ENCODE peak calls at places on chromosomes 7 and 10, in ten cellular contexts. One of them, this sample, is unnamed.

GRCh38 chr7:111090834-111091233 is at the start of gene LRRN3:
- DNase-seq in fibroblast of the aortic adventitia: peak; percentile 49
- DNase-seq in SW480: no peak
- DNase-seq in stimulated activated CD4-positive, alpha-beta T cell treated with anti-CD3 and anti-CD28 coated beads, TNF-alpha, amount 100 ng/mL, for 1 hour: no peak
- DNase-seq in kidney epithelial cell: no peak
- DNase-seq in brain microvascular endothelial cell: peak; percentile 89
- DNase-seq in fibroblast of lung: peak; percentile 63
- DNase-seq in neuronal stem cell: no peak
- DNase-seq in cardiac fibroblast: peak; percentile 61
- DNase-seq in CD4-positive, alpha-beta T cell: no peak
- DNase-seq in this sample: no peak

GRCh38 chr7:153193144-153193595 is 433.6 kb downstream of the ACTR3B start:
- DNase-seq in stimulated activated CD4-positive, alpha-beta T cell treated with anti-CD3 and anti-CD28 coated beads, TNF-alpha, amount 100 ng/mL, for 1 hour: no peak
- DNase-seq in brain microvascular endothelial cell: no peak
- DNase-seq in CD4-positive, alpha-beta T cell: no peak
- DNase-seq in neuronal stem cell: peak; percentile 43
- DNase-seq in cardiac fibroblast: peak; percentile 0
- DNase-seq in fibroblast of the aortic adventitia: no peak
- DNase-seq in fibroblast of lung: no peak
- DNase-seq in kidney epithelial cell: no peak
- DNase-seq in SW480: peak; percentile 5
- DNase-seq in this sample: peak; percentile 42

GRCh38 chr7:41573017-41573416 is 129.9 kb downstream of the INHBA start:
- DNase-seq in SW480: no peak
- DNase-seq in stimulated activated CD4-positive, alpha-beta T cell treated with anti-CD3 and anti-CD28 coated beads, TNF-alpha, amount 100 ng/mL, for 1 hour: no peak
- DNase-seq in fibroblast of lung: peak; percentile 16
- DNase-seq in neuronal stem cell: no peak
- DNase-seq in kidney epithelial cell: no peak
- DNase-seq in CD4-positive, alpha-beta T cell: no peak
- DNase-seq in brain microvascular endothelial cell: peak; percentile 72
- DNase-seq in cardiac fibroblast: peak; percentile 71
- DNase-seq in fibroblast of the aortic adventitia: peak; percentile 22
- DNase-seq in this sample: no peak

GRCh38 chr7:16063691-16064090 is 357.6 kb downstream of the CRPPA start:
- DNase-seq in fibroblast of lung: peak; percentile 75
- DNase-seq in neuronal stem cell: no peak
- DNase-seq in fibroblast of the aortic adventitia: no peak
- DNase-seq in SW480: no peak
- DNase-seq in brain microvascular endothelial cell: no peak
- DNase-seq in kidney epithelial cell: no peak
- DNase-seq in stimulated activated CD4-positive, alpha-beta T cell treated with anti-CD3 and anti-CD28 coated beads, TNF-alpha, amount 100 ng/mL, for 1 hour: no peak
- DNase-seq in CD4-positive, alpha-beta T cell: no peak
- DNase-seq in cardiac fibroblast: peak; percentile 63
- DNase-seq in this sample: no peak

GRCh38 chr7:34190299-34190698 is 285.0 kb downstream of the BMPER start:
- DNase-seq in stimulated activated CD4-positive, alpha-beta T cell treated with anti-CD3 and anti-CD28 coated beads, TNF-alpha, amount 100 ng/mL, for 1 hour: no peak
- DNase-seq in SW480: no peak
- DNase-seq in fibroblast of lung: no peak
- DNase-seq in fibroblast of the aortic adventitia: peak; percentile 16
- DNase-seq in brain microvascular endothelial cell: no peak
- DNase-seq in neuronal stem cell: no peak
- DNase-seq in CD4-positive, alpha-beta T cell: no peak
- DNase-seq in kidney epithelial cell: no peak
- DNase-seq in cardiac fibroblast: no peak
- DNase-seq in this sample: no peak

GRCh38 chr7:101816499-101817030 is 861 bp upstream of the CUX1 start:
- DNase-seq in stimulated activated CD4-positive, alpha-beta T cell treated with anti-CD3 and anti-CD28 coated beads, TNF-alpha, amount 100 ng/mL, for 1 hour: no peak
- DNase-seq in CD4-positive, alpha-beta T cell: peak; percentile 23
- DNase-seq in kidney epithelial cell: no peak
- DNase-seq in fibroblast of the aortic adventitia: no peak
- DNase-seq in SW480: peak; percentile 77
- DNase-seq in neuronal stem cell: no peak
- DNase-seq in brain microvascular endothelial cell: no peak
- DNase-seq in fibroblast of lung: peak; percentile 44
- DNase-seq in cardiac fibroblast: peak; percentile 24
- DNase-seq in this sample: no peak

GRCh38 chr10:1394155-1394912 is 338.1 kb downstream of the WDR37 start:
- DNase-seq in fibroblast of lung: no peak
- DNase-seq in cardiac fibroblast: no peak
- DNase-seq in SW480: no peak
- DNase-seq in brain microvascular endothelial cell: no peak
- DNase-seq in fibroblast of the aortic adventitia: no peak
- DNase-seq in stimulated activated CD4-positive, alpha-beta T cell treated with anti-CD3 and anti-CD28 coated beads, TNF-alpha, amount 100 ng/mL, for 1 hour: no peak
- DNase-seq in CD4-positive, alpha-beta T cell: no peak
- DNase-seq in neuronal stem cell: no peak
- DNase-seq in kidney epithelial cell: no peak
- DNase-seq in this sample: no peak

GRCh38 chr10:30542001-30542861 is 87.3 kb downstream of the LYZL2 start:
- DNase-seq in fibroblast of the aortic adventitia: no peak
- DNase-seq in kidney epithelial cell: no peak
- DNase-seq in CD4-positive, alpha-beta T cell: no peak
- DNase-seq in neuronal stem cell: no peak
- DNase-seq in SW480: no peak
- DNase-seq in stimulated activated CD4-positive, alpha-beta T cell treated with anti-CD3 and anti-CD28 coated beads, TNF-alpha, amount 100 ng/mL, for 1 hour: no peak
- DNase-seq in cardiac fibroblast: peak; percentile 26
- DNase-seq in brain microvascular endothelial cell: no peak
- DNase-seq in fibroblast of lung: peak; percentile 15
- DNase-seq in this sample: peak; percentile 3

GRCh38 chr7:112495820-112496462 is 15.2 kb downstream of the LSMEM1 start:
- DNase-seq in fibroblast of lung: peak; percentile 81
- DNase-seq in brain microvascular endothelial cell: peak; percentile 51
- DNase-seq in neuronal stem cell: peak; percentile 31
- DNase-seq in kidney epithelial cell: no peak
- DNase-seq in cardiac fibroblast: peak; percentile 74
- DNase-seq in stimulated activated CD4-positive, alpha-beta T cell treated with anti-CD3 and anti-CD28 coated beads, TNF-alpha, amount 100 ng/mL, for 1 hour: no peak
- DNase-seq in CD4-positive, alpha-beta T cell: no peak
- DNase-seq in SW480: peak; percentile 77
- DNase-seq in fibroblast of the aortic adventitia: peak; percentile 80
- DNase-seq in this sample: peak; percentile 7

GRCh38 chr10:49363309-49364031 is 32.4 kb downstream of the DRGX start:
- DNase-seq in SW480: no peak
- DNase-seq in CD4-positive, alpha-beta T cell: no peak
- DNase-seq in cardiac fibroblast: no peak
- DNase-seq in neuronal stem cell: no peak
- DNase-seq in kidney epithelial cell: no peak
- DNase-seq in stimulated activated CD4-positive, alpha-beta T cell treated with anti-CD3 and anti-CD28 coated beads, TNF-alpha, amount 100 ng/mL, for 1 hour: no peak
- DNase-seq in fibroblast of lung: no peak
- DNase-seq in fibroblast of the aortic adventitia: no peak
- DNase-seq in brain microvascular endothelial cell: no peak
- DNase-seq in this sample: no peak

GRCh38 chr10:62577666-62578291 is 203.6 kb downstream of the ZNF365 start:
- DNase-seq in SW480: no peak
- DNase-seq in kidney epithelial cell: no peak
- DNase-seq in fibroblast of the aortic adventitia: peak; percentile 72
- DNase-seq in CD4-positive, alpha-beta T cell: no peak
- DNase-seq in neuronal stem cell: no peak
- DNase-seq in cardiac fibroblast: peak; percentile 84
- DNase-seq in stimulated activated CD4-positive, alpha-beta T cell treated with anti-CD3 and anti-CD28 coated beads, TNF-alpha, amount 100 ng/mL, for 1 hour: no peak
- DNase-seq in brain microvascular endothelial cell: peak; percentile 80
- DNase-seq in fibroblast of lung: peak; percentile 38
- DNase-seq in this sample: no peak

GRCh38 chr10:47268696-47269095 is 31.3 kb upstream of the GDF10 start:
- DNase-seq in CD4-positive, alpha-beta T cell: no peak
- DNase-seq in fibroblast of lung: no peak
- DNase-seq in fibroblast of the aortic adventitia: no peak
- DNase-seq in stimulated activated CD4-positive, alpha-beta T cell treated with anti-CD3 and anti-CD28 coated beads, TNF-alpha, amount 100 ng/mL, for 1 hour: no peak
- DNase-seq in kidney epithelial cell: no peak
- DNase-seq in SW480: no peak
- DNase-seq in brain microvascular endothelial cell: no peak
- DNase-seq in cardiac fibroblast: no peak
- DNase-seq in neuronal stem cell: no peak
- DNase-seq in this sample: no peak

GRCh38 chr7:148433521-148434180 is 156.9 kb upstream of the C7orf33 start:
- DNase-seq in neuronal stem cell: no peak
- DNase-seq in SW480: no peak
- DNase-seq in cardiac fibroblast: no peak
- DNase-seq in brain microvascular endothelial cell: no peak
- DNase-seq in CD4-positive, alpha-beta T cell: no peak
- DNase-seq in fibroblast of the aortic adventitia: no peak
- DNase-seq in kidney epithelial cell: no peak
- DNase-seq in stimulated activated CD4-positive, alpha-beta T cell treated with anti-CD3 and anti-CD28 coated beads, TNF-alpha, amount 100 ng/mL, for 1 hour: no peak
- DNase-seq in fibroblast of lung: no peak
- DNase-seq in this sample: no peak

GRCh38 chr7:93622036-93622714 is 47.7 kb upstream of the CALCR start:
- DNase-seq in CD4-positive, alpha-beta T cell: no peak
- DNase-seq in kidney epithelial cell: no peak
- DNase-seq in fibroblast of the aortic adventitia: peak; percentile 24
- DNase-seq in fibroblast of lung: peak; percentile 4
- DNase-seq in SW480: peak; percentile 86
- DNase-seq in neuronal stem cell: no peak
- DNase-seq in brain microvascular endothelial cell: peak; percentile 37
- DNase-seq in stimulated activated CD4-positive, alpha-beta T cell treated with anti-CD3 and anti-CD28 coated beads, TNF-alpha, amount 100 ng/mL, for 1 hour: no peak
- DNase-seq in cardiac fibroblast: peak; percentile 54
- DNase-seq in this sample: peak; percentile 34

GRCh38 chr7:108284349-108285017 is 154.3 kb upstream of the LAMB4 start:
- DNase-seq in CD4-positive, alpha-beta T cell: no peak
- DNase-seq in cardiac fibroblast: no peak
- DNase-seq in brain microvascular endothelial cell: no peak
- DNase-seq in SW480: no peak
- DNase-seq in neuronal stem cell: no peak
- DNase-seq in kidney epithelial cell: no peak
- DNase-seq in stimulated activated CD4-positive, alpha-beta T cell treated with anti-CD3 and anti-CD28 coated beads, TNF-alpha, amount 100 ng/mL, for 1 hour: no peak
- DNase-seq in fibroblast of the aortic adventitia: no peak
- DNase-seq in fibroblast of lung: no peak
- DNase-seq in this sample: no peak

GRCh38 chr10:133460208-133460769 is 6.5 kb downstream of the SCART1 start:
- DNase-seq in fibroblast of the aortic adventitia: no peak
- DNase-seq in kidney epithelial cell: no peak
- DNase-seq in brain microvascular endothelial cell: no peak
- DNase-seq in neuronal stem cell: no peak
- DNase-seq in stimulated activated CD4-positive, alpha-beta T cell treated with anti-CD3 and anti-CD28 coated beads, TNF-alpha, amount 100 ng/mL, for 1 hour: no peak
- DNase-seq in CD4-positive, alpha-beta T cell: no peak
- DNase-seq in cardiac fibroblast: no peak
- DNase-seq in fibroblast of lung: no peak
- DNase-seq in SW480: no peak
- DNase-seq in this sample: no peak

GRCh38 chr7:26423436-26423835 is 131.8 kb downstream of the SNX10 start:
- DNase-seq in kidney epithelial cell: no peak
- DNase-seq in SW480: no peak
- DNase-seq in neuronal stem cell: no peak
- DNase-seq in cardiac fibroblast: no peak
- DNase-seq in fibroblast of lung: no peak
- DNase-seq in stimulated activated CD4-positive, alpha-beta T cell treated with anti-CD3 and anti-CD28 coated beads, TNF-alpha, amount 100 ng/mL, for 1 hour: no peak
- DNase-seq in CD4-positive, alpha-beta T cell: no peak
- DNase-seq in fibroblast of the aortic adventitia: no peak
- DNase-seq in brain microvascular endothelial cell: no peak
- DNase-seq in this sample: no peak

GRCh38 chr7:134645935-134646334 is 718 bp upstream of the BPGM start:
- DNase-seq in cardiac fibroblast: peak; percentile 68
- DNase-seq in neuronal stem cell: no peak
- DNase-seq in CD4-positive, alpha-beta T cell: no peak
- DNase-seq in SW480: no peak
- DNase-seq in kidney epithelial cell: no peak
- DNase-seq in fibroblast of lung: peak; percentile 38
- DNase-seq in fibroblast of the aortic adventitia: peak; percentile 53
- DNase-seq in brain microvascular endothelial cell: peak; percentile 52
- DNase-seq in stimulated activated CD4-positive, alpha-beta T cell treated with anti-CD3 and anti-CD28 coated beads, TNF-alpha, amount 100 ng/mL, for 1 hour: no peak
- DNase-seq in this sample: no peak

GRCh38 chr7:108442039-108442568 is 14.1 kb downstream of the NRCAM start:
- DNase-seq in fibroblast of the aortic adventitia: no peak
- DNase-seq in brain microvascular endothelial cell: no peak
- DNase-seq in neuronal stem cell: no peak
- DNase-seq in CD4-positive, alpha-beta T cell: no peak
- DNase-seq in cardiac fibroblast: no peak
- DNase-seq in SW480: peak; percentile 64
- DNase-seq in fibroblast of lung: no peak
- DNase-seq in stimulated activated CD4-positive, alpha-beta T cell treated with anti-CD3 and anti-CD28 coated beads, TNF-alpha, amount 100 ng/mL, for 1 hour: no peak
- DNase-seq in kidney epithelial cell: peak; percentile 54
- DNase-seq in this sample: peak; percentile 97

GRCh38 chr10:131210181-131210580 is 101.3 kb downstream of the TCERG1L start:
- DNase-seq in stimulated activated CD4-positive, alpha-beta T cell treated with anti-CD3 and anti-CD28 coated beads, TNF-alpha, amount 100 ng/mL, for 1 hour: no peak
- DNase-seq in brain microvascular endothelial cell: no peak
- DNase-seq in CD4-positive, alpha-beta T cell: no peak
- DNase-seq in SW480: no peak
- DNase-seq in neuronal stem cell: no peak
- DNase-seq in kidney epithelial cell: no peak
- DNase-seq in cardiac fibroblast: no peak
- DNase-seq in fibroblast of the aortic adventitia: no peak
- DNase-seq in fibroblast of lung: no peak
- DNase-seq in this sample: no peak

GRCh38 chr10:95337354-95337753 is 46.6 kb upstream of the PDLIM1 start:
- DNase-seq in stimulated activated CD4-positive, alpha-beta T cell treated with anti-CD3 and anti-CD28 coated beads, TNF-alpha, amount 100 ng/mL, for 1 hour: no peak
- DNase-seq in cardiac fibroblast: no peak
- DNase-seq in fibroblast of lung: no peak
- DNase-seq in fibroblast of the aortic adventitia: no peak
- DNase-seq in brain microvascular endothelial cell: no peak
- DNase-seq in CD4-positive, alpha-beta T cell: no peak
- DNase-seq in SW480: no peak
- DNase-seq in kidney epithelial cell: no peak
- DNase-seq in neuronal stem cell: no peak
- DNase-seq in this sample: no peak

GRCh38 chr7:96636979-96637378 is 72.7 kb downstream of the SEM1 start:
- DNase-seq in brain microvascular endothelial cell: peak; percentile 7
- DNase-seq in kidney epithelial cell: no peak
- DNase-seq in fibroblast of the aortic adventitia: no peak
- DNase-seq in SW480: no peak
- DNase-seq in cardiac fibroblast: peak; percentile 1
- DNase-seq in CD4-positive, alpha-beta T cell: no peak
- DNase-seq in stimulated activated CD4-positive, alpha-beta T cell treated with anti-CD3 and anti-CD28 coated beads, TNF-alpha, amount 100 ng/mL, for 1 hour: no peak
- DNase-seq in fibroblast of lung: no peak
- DNase-seq in neuronal stem cell: no peak
- DNase-seq in this sample: no peak

GRCh38 chr10:84194424-84195043 is at the start of gene CDHR1:
- DNase-seq in fibroblast of lung: no peak
- DNase-seq in neuronal stem cell: peak; percentile 57
- DNase-seq in fibroblast of the aortic adventitia: no peak
- DNase-seq in brain microvascular endothelial cell: no peak
- DNase-seq in cardiac fibroblast: no peak
- DNase-seq in kidney epithelial cell: no peak
- DNase-seq in CD4-positive, alpha-beta T cell: peak; percentile 19
- DNase-seq in stimulated activated CD4-positive, alpha-beta T cell treated with anti-CD3 and anti-CD28 coated beads, TNF-alpha, amount 100 ng/mL, for 1 hour: no peak
- DNase-seq in SW480: peak; percentile 52
- DNase-seq in this sample: no peak

GRCh38 chr7:38317457-38318037 is 44.1 kb upstream of the TARP start:
- DNase-seq in fibroblast of the aortic adventitia: no peak
- DNase-seq in neuronal stem cell: no peak
- DNase-seq in fibroblast of lung: no peak
- DNase-seq in stimulated activated CD4-positive, alpha-beta T cell treated with anti-CD3 and anti-CD28 coated beads, TNF-alpha, amount 100 ng/mL, for 1 hour: no peak
- DNase-seq in cardiac fibroblast: no peak
- DNase-seq in SW480: no peak
- DNase-seq in kidney epithelial cell: no peak
- DNase-seq in CD4-positive, alpha-beta T cell: no peak
- DNase-seq in brain microvascular endothelial cell: no peak
- DNase-seq in this sample: no peak

GRCh38 chr7:73852500-73852899 is 8.5 kb upstream of the TMEM270 start:
- DNase-seq in cardiac fibroblast: no peak
- DNase-seq in CD4-positive, alpha-beta T cell: no peak
- DNase-seq in fibroblast of lung: no peak
- DNase-seq in kidney epithelial cell: no peak
- DNase-seq in stimulated activated CD4-positive, alpha-beta T cell treated with anti-CD3 and anti-CD28 coated beads, TNF-alpha, amount 100 ng/mL, for 1 hour: no peak
- DNase-seq in fibroblast of the aortic adventitia: peak; percentile 54
- DNase-seq in SW480: no peak
- DNase-seq in neuronal stem cell: no peak
- DNase-seq in brain microvascular endothelial cell: no peak
- DNase-seq in this sample: no peak

GRCh38 chr10:115948415-115948814 is 324.6 kb downstream of the GFRA1 start:
- DNase-seq in fibroblast of lung: peak; percentile 43
- DNase-seq in CD4-positive, alpha-beta T cell: no peak
- DNase-seq in kidney epithelial cell: no peak
- DNase-seq in brain microvascular endothelial cell: no peak
- DNase-seq in fibroblast of the aortic adventitia: peak; percentile 47
- DNase-seq in cardiac fibroblast: peak; percentile 35
- DNase-seq in stimulated activated CD4-positive, alpha-beta T cell treated with anti-CD3 and anti-CD28 coated beads, TNF-alpha, amount 100 ng/mL, for 1 hour: no peak
- DNase-seq in SW480: no peak
- DNase-seq in neuronal stem cell: no peak
- DNase-seq in this sample: no peak

GRCh38 chr7:11120068-11120664 is 146.5 kb downstream of the PHF14 start:
- DNase-seq in fibroblast of lung: no peak
- DNase-seq in neuronal stem cell: no peak
- DNase-seq in fibroblast of the aortic adventitia: no peak
- DNase-seq in cardiac fibroblast: no peak
- DNase-seq in SW480: no peak
- DNase-seq in brain microvascular endothelial cell: no peak
- DNase-seq in kidney epithelial cell: no peak
- DNase-seq in stimulated activated CD4-positive, alpha-beta T cell treated with anti-CD3 and anti-CD28 coated beads, TNF-alpha, amount 100 ng/mL, for 1 hour: no peak
- DNase-seq in CD4-positive, alpha-beta T cell: no peak
- DNase-seq in this sample: no peak

GRCh38 chr10:58868736-58869435 is 307.6 kb upstream of the PHYHIPL start:
- DNase-seq in fibroblast of the aortic adventitia: no peak
- DNase-seq in CD4-positive, alpha-beta T cell: no peak
- DNase-seq in neuronal stem cell: no peak
- DNase-seq in SW480: no peak
- DNase-seq in cardiac fibroblast: peak; percentile 52
- DNase-seq in brain microvascular endothelial cell: peak; percentile 27
- DNase-seq in kidney epithelial cell: no peak
- DNase-seq in stimulated activated CD4-positive, alpha-beta T cell treated with anti-CD3 and anti-CD28 coated beads, TNF-alpha, amount 100 ng/mL, for 1 hour: no peak
- DNase-seq in fibroblast of lung: no peak
- DNase-seq in this sample: no peak